ENCODE peak calls at places on chromosome 1, in six cellular contexts. X, E, F, N, P and O are unnamed samples. For H3K9me3, the result is how much of the 10 kb centered on the place peaks cover.

GRCh38 chr1:167913895-167914502 is at the start of gene ADCY10:
- DNase-seq in P (peak), F (no peak), N (peak), E (no peak), X (no peak), O (no peak)

GRCh38 chr1:9892563-9893528 is 17.2 kb downstream of the CTNNBIP1 start:
- DNase-seq in P (peak), N (peak), F (peak), X (no peak), E (no peak), O (peak)

GRCh38 chr1:159162511-159163265 is 8.7 kb upstream of the CADM3 start:
- DNase-seq in E (no peak), P (no peak), X (no peak), N (no peak), F (no peak), O (no peak)

GRCh38 chr1:50371749-50372148 is 51.5 kb downstream of the DMRTA2 start:
- DNase-seq in X (no peak), F (no peak), P (no peak), E (no peak), N (no peak), O (no peak)

GRCh38 chr1:44798481-44799365 is 1.5 kb upstream of the PLK3 start:
- DNase-seq in N (no peak), E (peak), X (peak), F (no peak), P (no peak), O (no peak)

GRCh38 chr1:28172690-28173150 is 3.8 kb downstream of the PTAFR start:
- DNase-seq in F (no peak), E (no peak), X (no peak), N (peak), P (peak), O (no peak)

GRCh38 chr1:53390261-53390660 is 62.4 kb upstream of the LRP8 start:
- DNase-seq in E (peak), P (peak), F (no peak), X (no peak), N (no peak), O (peak)

GRCh38 chr1:94438692-94439276 is 20.6 kb downstream of the ABCD3 start:
- DNase-seq in P (peak), E (no peak), X (no peak), N (no peak), F (no peak), O (no peak)

GRCh38 chr1:19139711-19140110 is 70.4 kb downstream of the UBR4 start:
- DNase-seq in F (no peak), N (no peak), E (no peak), X (no peak), P (no peak), O (no peak)

GRCh38 chr1:247747616-247748015 is 325 bp downstream of the OR14A2 start:
- DNase-seq in E (no peak), N (no peak), P (no peak), X (no peak), F (no peak), O (no peak)
- H3K9me3 ChIP-seq in E (under half), N (under half), P (under half), X (under half), F (under half), O (under half)

GRCh38 chr1:210292276-210292851 is 36.3 kb upstream of the HHAT start:
- DNase-seq in X (peak), F (peak), N (peak), E (no peak), P (peak), O (peak)
- TF ChIP-seq CTCF in X (no peak), F (peak), N (peak), E (peak), P (peak), O (peak)

GRCh38 chr1:2940178-2940577 is 81.1 kb upstream of the ACTRT2 start:
- DNase-seq in N (no peak), P (no peak), F (no peak), X (no peak), E (no peak), O (no peak)
- H3K9me3 ChIP-seq in N (under half), P (under half), F (under half), X (under half), E (under half), O (under half)

DNA sequence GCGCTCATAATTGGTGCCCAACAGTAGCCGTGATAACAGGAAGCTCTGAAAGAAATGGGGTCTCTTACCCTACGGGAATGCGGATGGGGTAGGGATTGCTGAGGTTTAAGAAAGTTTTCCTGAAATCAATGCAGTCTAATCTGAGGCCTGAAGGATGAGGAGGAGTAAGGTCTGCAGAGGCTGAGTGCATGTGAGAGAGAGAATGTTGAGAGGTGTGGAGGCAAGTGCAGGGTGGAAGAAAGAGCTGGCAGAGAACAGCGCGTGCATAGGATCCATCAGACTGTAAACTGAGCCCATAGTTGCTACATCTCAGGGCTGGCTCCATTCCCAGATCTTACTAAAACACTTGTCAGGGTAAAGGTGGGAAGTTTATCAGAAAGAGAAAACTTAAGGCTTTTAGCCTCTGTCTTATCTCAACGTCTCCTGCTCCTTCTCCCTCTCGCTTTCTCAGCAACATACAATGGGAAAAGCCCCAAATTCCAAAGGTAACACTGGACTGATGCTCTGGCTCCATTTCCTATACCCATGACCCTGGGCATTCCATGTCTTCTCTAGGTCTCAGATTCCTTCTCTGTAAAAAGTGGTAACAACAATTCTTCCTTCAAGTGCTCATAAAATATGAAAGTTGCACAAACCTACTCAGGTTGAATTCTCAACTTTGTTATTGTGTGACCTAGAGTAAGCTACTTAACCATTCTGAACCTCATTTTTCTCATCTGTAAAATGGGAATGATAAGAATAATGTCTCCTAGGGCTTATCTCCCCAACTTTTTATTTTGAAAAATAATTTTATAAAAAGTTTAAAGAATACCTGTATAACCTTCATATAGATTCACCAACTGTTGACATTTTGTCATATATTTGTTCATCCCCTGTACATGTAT is 75.2 kb downstream of the SH3GLB1 start:
- DNase-seq in N (peak), F (no peak), E (no peak), P (no peak), X (no peak), O (no peak)
- TF ChIP-seq CTCF in N (no peak), F (no peak), E (no peak), P (no peak), X (no peak), O (no peak)

GRCh38 chr1:246987083-246987690 is 20.7 kb downstream of the ZNF695 start:
- DNase-seq in X (no peak), E (no peak), P (no peak), F (no peak), N (no peak), O (no peak)
- H3K9me3 ChIP-seq in X (under half), E (half or more), P (half or more), F (under half), N (under half), O (under half)

GRCh38 chr1:114756949-114757454 is 782 bp downstream of the CSDE1 start:
- DNase-seq in P (peak), X (no peak), N (peak), F (no peak), E (no peak), O (no peak)

GRCh38 chr1:114756009-114756892 is 1.5 kb downstream of the CSDE1 start:
- DNase-seq in N (no peak), F (no peak), E (no peak), P (no peak), X (no peak), O (no peak)

GRCh38 chr1:114758251-114758832 is 558 bp upstream of the CSDE1 start:
- DNase-seq in X (no peak), P (no peak), F (no peak), N (no peak), E (no peak), O (no peak)

GRCh38 chr1:114755006-114755936 is 2.5 kb downstream of the CSDE1 start:
- DNase-seq in N (no peak), E (no peak), P (no peak), X (no peak), F (no peak), O (no peak)

GRCh38 chr1:114757455-114758250 is at the start of gene CSDE1:
- DNase-seq in N (peak), P (peak), E (peak), X (peak), F (peak), O (peak)
- TF ChIP-seq CTCF in N (peak), P (no peak), E (peak), X (no peak), F (no peak), O (no peak)

DNA sequence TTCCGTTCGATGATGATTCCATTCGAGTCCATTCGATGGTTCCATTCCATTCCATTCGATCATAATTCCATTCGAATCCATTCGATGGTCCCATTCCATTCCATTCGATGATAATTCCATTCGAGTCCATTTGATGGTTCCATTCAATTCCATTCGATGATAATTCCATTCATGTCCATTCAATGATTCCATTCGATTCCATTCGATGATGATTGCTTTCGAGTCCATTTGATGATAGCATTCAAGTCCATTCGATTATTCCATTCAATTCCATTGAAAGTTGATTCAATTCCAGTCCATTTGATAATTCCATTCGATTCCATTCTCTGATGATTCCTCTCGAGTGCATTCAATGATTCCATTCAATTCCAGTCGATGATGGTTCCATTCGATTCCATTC is 3895.3 kb downstream of the SRGAP2C start:
- DNase-seq in P (no peak), N (no peak), X (no peak), E (no peak), F (no peak), O (no peak)
- H3K9me3 ChIP-seq in P (half or more), N (under half), X (under half), E (under half), F (under half), O (under half)